ENCODE peak calls at places on chromosome 18, in four cellular contexts. R, A, B and W are unnamed samples.

GRCh38 chr18:72811047-72811446 is 56.7 kb downstream of the NETO1 start:
- DNase-seq in R (no peak), A (no peak), B (no peak), W (no peak)

GRCh38 chr18:5175378-5175777 is 21.7 kb downstream of the AKAIN1 start:
- DNase-seq in R (no peak), A (no peak), B (no peak), W (no peak)

GRCh38 chr18:46283268-46283667 is 179.1 kb downstream of the HAUS1 start:
- DNase-seq in R (no peak), A (no peak), B (no peak), W (no peak)

GRCh38 chr18:59909289-59910036 is 9.7 kb downstream of the PMAIP1 start:
- DNase-seq in R (no peak), A (no peak), B (no peak), W (no peak)

GRCh38 chr18:73688851-73689659 is 458.6 kb downstream of the FBXO15 start:
- DNase-seq in R (no peak), A (no peak), B (no peak), W (no peak)

GRCh38 chr18:59911600-59911999 is 11.8 kb downstream of the PMAIP1 start:
- DNase-seq in R (no peak), A (no peak), B (no peak), W (no peak)

GRCh38 chr18:78612801-78613200 is 366.8 kb upstream of the SALL3 start:
- DNase-seq in R (no peak), A (no peak), B (no peak), W (no peak)

GRCh38 chr18:59140287-59140885 is 702 bp downstream of the SEC11C start:
- DNase-seq in R (no peak), A (no peak), B (peak), W (no peak)

GRCh38 chr18:60027397-60027796 is 127.6 kb downstream of the PMAIP1 start:
- DNase-seq in R (no peak), A (no peak), B (no peak), W (no peak)

GRCh38 chr18:70295633-70296188 is 6.9 kb downstream of the SOCS6 start:
- DNase-seq in R (no peak), A (no peak), B (no peak), W (no peak)

GRCh38 chr18:48376406-48376805 is 32.8 kb downstream of the ZBTB7C start:
- DNase-seq in R (no peak), A (no peak), B (no peak), W (no peak)

GRCh38 chr18:66749030-66749429 is 145.1 kb upstream of the CDH19 start:
- DNase-seq in R (no peak), A (no peak), B (no peak), W (no peak)

GRCh38 chr18:48133675-48134251 is 203.3 kb upstream of the SMAD2 start:
- DNase-seq in R (no peak), A (no peak), B (peak), W (no peak)

GRCh38 chr18:78983530-78983929 is 3.9 kb downstream of the SALL3 start:
- DNase-seq in R (no peak), A (no peak), B (no peak), W (no peak)

GRCh38 chr18:39602112-39602511 is 2036.5 kb upstream of the CELF4 start:
- DNase-seq in R (no peak), A (no peak), B (no peak), W (no peak)

GRCh38 chr18:79590191-79591039 is 89.2 kb upstream of the CTDP1 start:
- DNase-seq in R (no peak), A (peak), B (no peak), W (no peak)

GRCh38 chr18:48777026-48777736 is 173.6 kb downstream of the SMAD7 start:
- DNase-seq in R (no peak), A (peak), B (peak), W (peak)

GRCh38 chr18:677951-678363 is 20.5 kb downstream of the TYMS start:
- DNase-seq in R (no peak), A (no peak), B (no peak), W (no peak)

GRCh38 chr18:6660334-6660733 is 69.2 kb upstream of the ARHGAP28 start:
- DNase-seq in R (no peak), A (no peak), B (no peak), W (no peak)

GRCh38 chr18:6401687-6402086 is 13.0 kb downstream of the L3MBTL4 start:
- DNase-seq in R (no peak), A (no peak), B (no peak), W (no peak)

GRCh38 chr18:53906681-53907080 is 317.8 kb downstream of the MBD2 start:
- DNase-seq in R (no peak), A (no peak), B (no peak), W (no peak)

GRCh38 chr18:78650926-78651325 is 328.7 kb upstream of the SALL3 start:
- DNase-seq in R (no peak), A (no peak), B (no peak), W (no peak)

GRCh38 chr18:79964330-79965118 is at the start of gene HSBP1L1:
- DNase-seq in R (peak), A (peak), B (peak), W (peak)

GRCh38 chr18:3870914-3871313 is 420.9 kb downstream of the TGIF1 start:
- DNase-seq in R (no peak), A (no peak), B (no peak), W (no peak)

GRCh38 chr18:60471652-60472051 is 99.1 kb upstream of the MC4R start:
- DNase-seq in R (no peak), A (no peak), B (no peak), W (no peak)

GRCh38 chr18:27713037-27713726 is 463.7 kb downstream of the CDH2 start:
- DNase-seq in R (no peak), A (no peak), B (no peak), W (no peak)

GRCh38 chr18:68397241-68398035 is 317.5 kb downstream of the TMX3 start:
- DNase-seq in R (no peak), A (no peak), B (no peak), W (no peak)

GRCh38 chr18:77679869-77680268 is 430.2 kb downstream of the GALR1 start:
- DNase-seq in R (no peak), A (no peak), B (no peak), W (no peak)

GRCh38 chr18:59835656-59836379 is 64.0 kb upstream of the PMAIP1 start:
- DNase-seq in R (no peak), A (no peak), B (no peak), W (no peak)

GRCh38 chr18:2515908-2516625 is 55.2 kb downstream of the METTL4 start:
- DNase-seq in R (peak), A (no peak), B (no peak), W (no peak)

GRCh38 chr18:31410716-31411483 is 34.3 kb downstream of the DSG4 start:
- DNase-seq in R (no peak), A (no peak), B (no peak), W (no peak)

GRCh38 chr18:34738173-34738894 is 28.2 kb downstream of the DTNA start:
- DNase-seq in R (no peak), A (no peak), B (no peak), W (no peak)

GRCh38 chr18:34742761-34743366 is 32.8 kb downstream of the DTNA start:
- DNase-seq in R (no peak), A (no peak), B (no peak), W (no peak)

GRCh38 chr18:34740101-34740500 is 30.0 kb downstream of the DTNA start:
- DNase-seq in R (no peak), A (no peak), B (no peak), W (no peak)

GRCh38 chr18:34740724-34741123 is 30.6 kb downstream of the DTNA start:
- DNase-seq in R (no peak), A (no peak), B (no peak), W (no peak)

DNA sequence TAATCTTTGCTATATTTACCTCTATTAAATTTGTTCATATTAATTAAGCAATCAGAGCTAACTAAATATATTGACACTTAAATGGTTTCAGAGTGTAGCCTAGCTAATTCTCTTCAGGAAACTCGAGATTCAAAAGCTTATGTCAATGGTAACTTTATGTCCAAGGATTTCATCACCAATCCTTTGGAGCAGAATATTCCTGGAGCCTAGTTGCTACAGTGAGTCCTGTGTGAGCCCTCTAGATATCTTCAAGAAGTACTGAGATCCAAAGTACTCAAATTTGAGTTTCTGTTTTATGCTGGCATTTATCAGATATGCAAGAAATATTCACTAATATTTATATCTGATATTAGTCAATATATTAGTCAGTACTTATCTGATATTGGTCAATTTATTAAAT is 31.3 kb downstream of the DTNA start:
- DNase-seq in R (no peak), A (no peak), B (no peak), W (no peak)
- H3K27ac ChIP-seq in R (no peak), A (no peak), B (no peak), W (no peak)

GRCh38 chr18:35971661-35972196 is 750 bp upstream of the RMP24 start:
- DNase-seq in R (no peak), A (no peak), B (peak), W (no peak)

GRCh38 chr18:35972197-35973000 is at the start of gene RMP24:
- DNase-seq in R (peak), A (peak), B (peak), W (peak)

GRCh38 chr18:35969676-35970075 is 2.8 kb upstream of the RMP24 start:
- DNase-seq in R (no peak), A (no peak), B (no peak), W (no peak)

GRCh38 chr18:35973650-35974049 is 1.2 kb downstream of the RMP24 start:
- DNase-seq in R (no peak), A (no peak), B (no peak), W (no peak)

GRCh38 chr18:35974181-35974580 is 1.7 kb downstream of the RMP24 start:
- DNase-seq in R (no peak), A (no peak), B (no peak), W (no peak)
- H3K4me3 ChIP-seq in R (no peak), A (peak), B (no peak), W (peak)

GRCh38 chr18:37421349-37422080 is 144.1 kb downstream of the CELF4 start:
- DNase-seq in R (no peak), A (no peak), B (no peak), W (no peak)

GRCh38 chr18:37419866-37420265 is 145.7 kb downstream of the CELF4 start:
- DNase-seq in R (no peak), A (no peak), B (no peak), W (no peak)

GRCh38 chr18:37419272-37419671 is 146.3 kb downstream of the CELF4 start:
- DNase-seq in R (no peak), A (no peak), B (no peak), W (no peak)

GRCh38 chr18:37422116-37422515 is 143.5 kb downstream of the CELF4 start:
- DNase-seq in R (no peak), A (no peak), B (no peak), W (no peak)

DNA sequence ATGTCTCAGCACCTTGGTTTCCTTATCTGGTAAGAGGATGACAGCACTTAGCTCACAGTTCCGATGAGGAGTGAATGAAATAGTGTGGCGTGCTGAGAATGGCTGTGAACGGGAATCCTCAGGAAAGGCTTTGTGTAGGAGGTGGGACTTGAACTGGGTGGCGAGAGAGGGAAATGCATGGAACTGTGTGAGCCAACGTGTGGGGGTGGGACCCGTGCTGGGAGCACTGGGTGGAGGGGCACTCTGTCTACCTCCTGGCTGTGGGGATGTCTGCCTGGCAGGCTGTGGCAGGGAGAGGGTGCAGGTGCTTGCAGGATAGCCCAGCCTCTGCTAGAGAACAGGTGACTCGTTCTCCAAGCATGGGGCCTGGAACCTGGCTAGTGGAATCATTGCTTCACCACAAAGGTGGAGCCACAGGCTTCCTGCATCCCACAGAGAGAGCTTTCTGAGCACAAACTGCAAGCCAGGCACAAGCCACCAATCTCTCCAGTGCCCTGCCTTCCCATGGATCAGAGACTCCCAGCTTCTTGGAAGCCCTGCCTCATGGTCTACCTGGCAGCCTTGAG is 145.2 kb downstream of the CELF4 start:
- DNase-seq in R (no peak), A (no peak), B (no peak), W (no peak)
- H3K27ac ChIP-seq in R (no peak), A (no peak), B (no peak), W (no peak)

DNA sequence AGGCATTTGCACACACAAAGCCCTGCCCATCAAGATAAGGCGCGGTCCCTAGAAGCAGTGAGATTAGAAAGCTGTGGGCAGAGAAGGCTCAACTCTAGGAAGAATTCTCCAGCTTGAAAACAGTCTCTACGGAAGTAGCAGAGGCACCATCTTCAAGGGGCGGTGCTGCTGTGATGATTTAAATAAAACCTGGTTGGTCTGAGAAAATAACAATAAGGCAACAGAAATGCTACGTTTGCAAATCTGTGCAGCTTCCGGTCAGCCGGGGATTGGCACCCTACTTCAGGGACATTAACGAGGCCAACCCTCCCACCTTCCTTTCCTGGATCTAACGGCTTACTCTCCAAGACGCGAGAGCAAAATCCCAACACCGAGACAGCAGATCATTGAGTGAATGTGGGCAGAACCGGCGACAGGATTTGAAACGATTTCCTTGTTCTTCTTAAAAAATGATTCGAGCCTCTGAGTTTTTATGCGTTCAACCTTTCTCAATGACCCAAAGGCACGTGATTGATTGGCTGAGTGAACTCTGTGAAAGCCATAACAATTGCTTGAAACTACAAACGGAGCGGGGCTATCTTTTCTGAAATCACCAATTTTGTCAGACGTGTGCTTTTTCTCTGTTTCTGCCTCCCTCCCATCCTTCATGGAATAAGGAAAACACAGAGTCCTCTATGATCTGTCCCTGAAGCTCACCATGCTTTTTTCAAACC is 93.7 kb upstream of the ZNF516 start:
- DNase-seq in R (no peak), A (no peak), B (no peak), W (no peak)
- H3K4me3 ChIP-seq in R (no peak), A (peak), B (peak), W (no peak)

DNA sequence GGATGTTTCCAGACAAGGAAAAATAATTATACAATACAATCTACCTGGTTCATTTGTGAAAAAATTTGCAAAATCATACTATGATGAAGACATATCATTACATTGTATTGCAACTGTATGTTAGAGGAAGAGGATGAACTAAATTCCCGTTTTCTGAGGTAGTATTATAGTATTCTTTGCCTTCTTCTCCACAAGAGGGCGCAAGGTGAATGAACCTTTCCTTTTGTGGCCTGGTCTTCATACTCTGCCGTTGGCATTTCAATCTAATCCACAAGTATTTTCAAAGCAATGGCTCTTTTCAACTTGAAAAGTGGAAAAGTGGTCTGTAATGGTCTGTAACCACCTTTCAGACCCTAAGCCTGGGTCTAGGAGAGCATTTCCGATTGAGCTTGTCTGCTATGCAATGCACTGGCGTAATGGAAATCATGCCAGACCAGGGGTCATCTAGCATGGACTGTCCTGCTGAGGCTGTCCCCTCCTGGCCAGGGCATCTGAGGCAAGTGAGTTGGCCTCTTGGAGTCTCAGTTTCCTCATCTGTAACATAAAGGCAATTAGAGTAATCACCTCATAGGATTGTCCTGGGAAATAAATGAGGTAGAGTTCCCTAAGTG is 30.8 kb upstream of the ZNF396 start:
- DNase-seq in R (peak), A (no peak), B (peak), W (peak)
- H3K27ac ChIP-seq in R (no peak), A (no peak), B (peak), W (no peak)

GRCh38 chr18:12928149-12928548 is 19.7 kb upstream of the SEH1L start:
- DNase-seq in R (no peak), A (no peak), B (no peak), W (no peak)

GRCh38 chr18:12934454-12935071 is 13.2 kb upstream of the SEH1L start:
- DNase-seq in R (peak), A (peak), B (peak), W (peak)

GRCh38 chr18:12933323-12933722 is 14.5 kb upstream of the SEH1L start:
- DNase-seq in R (no peak), A (no peak), B (no peak), W (no peak)

GRCh38 chr18:12930908-12931307 is 16.9 kb upstream of the SEH1L start:
- DNase-seq in R (no peak), A (no peak), B (no peak), W (no peak)

DNA sequence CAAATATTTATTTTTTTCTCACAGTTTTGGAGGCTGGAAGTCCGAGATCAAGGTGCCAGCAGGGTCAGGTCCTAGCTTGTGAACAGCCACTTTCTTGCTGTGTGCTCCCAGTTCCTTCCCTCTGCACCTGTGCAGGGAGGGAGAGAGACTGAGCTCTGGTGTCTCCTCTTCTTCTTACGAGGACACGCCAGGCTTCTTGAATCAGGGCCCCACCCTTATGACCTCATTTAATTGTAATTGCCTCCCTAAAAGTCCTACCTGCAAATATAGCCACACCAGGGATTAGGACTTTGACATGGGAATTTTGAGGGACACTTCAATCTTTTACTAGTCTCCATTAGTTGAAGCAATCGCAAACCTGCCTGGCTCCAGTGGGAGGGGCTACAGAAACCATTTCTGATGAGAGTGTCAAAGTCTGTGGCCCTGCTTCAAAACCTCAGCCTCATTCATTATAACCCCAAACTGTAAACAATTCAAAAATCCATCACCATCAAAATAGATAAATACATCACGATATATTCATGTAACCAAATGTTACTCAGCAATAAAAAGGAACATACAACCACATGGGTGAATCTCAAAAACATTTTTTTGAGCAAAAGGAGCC is 18.2 kb upstream of the SEH1L start:
- DNase-seq in R (no peak), A (no peak), B (no peak), W (no peak)
- H3K4me3 ChIP-seq in R (no peak), A (no peak), B (no peak), W (no peak)